ENCODE peak calls at places on chromosomes 2 and 18, in six cellular contexts. D is PC-3, J is NCI-H1105 treated with DMSO at 0.1 percent for 48 hours, O is fibroblast of pulmonary artery, X is stomach, T is foreskin fibroblast. N is an unnamed sample.

GRCh38 chr2:48855142-48855541 is 99.6 kb upstream of the LHCGR start:
- DNase-seq in J (no peak), D (no peak), O (no peak), X (no peak), T (no peak), N (no peak)

GRCh38 chr2:19900536-19901200 is 1.1 kb downstream of the TTC32 start:
- DNase-seq in T (peak), O (peak), X (no peak), J (peak), D (peak), N (no peak)

GRCh38 chr2:136527560-136527959 is 237.8 kb upstream of the THSD7B start:
- DNase-seq in O (peak), J (no peak), X (no peak), D (peak), T (peak), N (no peak)

GRCh38 chr2:8573234-8573941 is 108.5 kb upstream of the ID2 start:
- DNase-seq in T (no peak), X (peak), J (peak), D (no peak), O (no peak), N (no peak)

GRCh38 chr2:19879115-19879514 is 22.7 kb downstream of the TTC32 start:
- DNase-seq in D (no peak), T (no peak), X (no peak), O (no peak), J (no peak), N (no peak)

GRCh38 chr2:48601349-48601748 is 16.3 kb upstream of the GTF2A1L start:
- DNase-seq in T (no peak), J (no peak), D (peak), O (peak), X (no peak), N (no peak)

GRCh38 chr18:12256946-12257345 is 2.8 kb downstream of the CIDEA start:
- DNase-seq in J (no peak), D (peak), O (peak), X (no peak), T (peak), N (no peak)

GRCh38 chr18:22112215-22112614 is 57.2 kb upstream of the GATA6 start:
- DNase-seq in T (no peak), J (no peak), O (no peak), D (no peak), X (no peak), N (no peak)

GRCh38 chr2:232982926-232983668 is 30.0 kb downstream of the NGEF start:
- DNase-seq in J (no peak), D (no peak), T (no peak), X (no peak), O (no peak), N (no peak)

GRCh38 chr2:85390941-85391669 is 19.1 kb downstream of the CAPG start:
- DNase-seq in D (peak), O (peak), T (peak), X (peak), J (no peak), N (no peak)

GRCh38 chr2:209334188-209335017 is 89.4 kb upstream of the MAP2 start:
- DNase-seq in O (peak), D (peak), X (peak), T (peak), J (peak), N (peak)

GRCh38 chr2:214587442-214587841 is 176.6 kb downstream of the VWC2L start:
- DNase-seq in D (peak), T (no peak), J (no peak), O (no peak), X (no peak), N (no peak)

GRCh38 chr2:241379481-241380480 is 23.7 kb downstream of the FARP2 start:
- DNase-seq in J (no peak), O (peak), X (no peak), D (no peak), T (peak), N (no peak)

GRCh38 chr2:220674033-220674432 is 898.1 kb downstream of the EPHA4 start:
- DNase-seq in D (no peak), J (no peak), O (no peak), T (no peak), X (no peak), N (no peak)